ENCODE peak calls at places on chromosomes 4 and X, in nine cellular contexts. One of them, this sample, is unnamed.

GRCh38 chrX:118595501-118596042 is 100.0 kb downstream of the DOCK11 start:
- DNase-seq in RPMI8226: no peak
- DNase-seq in heart left ventricle: no peak
- DNase-seq in activated CD8-positive, alpha-beta T cell treated with anti-CD3 and anti-CD28 coated beads, Interleukin-2, amount 10 ng/mL, durations not matched to agents 7 days and 5 days: no peak
- DNase-seq in left cardiac atrium: no peak
- DNase-seq in NAMALWA: no peak
- DNase-seq in stimulated activated CD4-positive, alpha-beta T cell treated with anti-CD3 and anti-CD28 coated beads, Interleukin-15, amount 100 ng/mL, for 1 hour: no peak
- DNase-seq in A172: no peak
- DNase-seq in lower lobe of right lung: no peak
- DNase-seq in this sample: no peak

GRCh38 chrX:139094671-139095592 is 383.4 kb upstream of the FGF13 start:
- DNase-seq in RPMI8226: no peak
- DNase-seq in heart left ventricle: no peak
- DNase-seq in activated CD8-positive, alpha-beta T cell treated with anti-CD3 and anti-CD28 coated beads, Interleukin-2, amount 10 ng/mL, durations not matched to agents 7 days and 5 days: no peak
- DNase-seq in left cardiac atrium: no peak
- DNase-seq in NAMALWA: no peak
- DNase-seq in stimulated activated CD4-positive, alpha-beta T cell treated with anti-CD3 and anti-CD28 coated beads, Interleukin-15, amount 100 ng/mL, for 1 hour: no peak
- DNase-seq in A172: no peak
- DNase-seq in lower lobe of right lung: no peak
- DNase-seq in this sample: no peak

GRCh38 chrX:46912673-46913491 is 661 bp downstream of the JADE3 start:
- DNase-seq in RPMI8226: peak; percentile 65
- DNase-seq in heart left ventricle: peak; percentile 23
- DNase-seq in activated CD8-positive, alpha-beta T cell treated with anti-CD3 and anti-CD28 coated beads, Interleukin-2, amount 10 ng/mL, durations not matched to agents 7 days and 5 days: peak; percentile 28
- DNase-seq in left cardiac atrium: peak; percentile 46
- DNase-seq in NAMALWA: peak; percentile 73
- DNase-seq in stimulated activated CD4-positive, alpha-beta T cell treated with anti-CD3 and anti-CD28 coated beads, Interleukin-15, amount 100 ng/mL, for 1 hour: no peak
- DNase-seq in A172: no peak
- DNase-seq in lower lobe of right lung: peak; percentile 54
- DNase-seq in this sample: peak; percentile 53

GRCh38 chr4:48017108-48017527 is 546 bp downstream of the NIPAL1 start:
- DNase-seq in RPMI8226: no peak
- DNase-seq in heart left ventricle: peak; percentile 20
- DNase-seq in activated CD8-positive, alpha-beta T cell treated with anti-CD3 and anti-CD28 coated beads, Interleukin-2, amount 10 ng/mL, durations not matched to agents 7 days and 5 days: no peak
- DNase-seq in left cardiac atrium: peak; percentile 57
- DNase-seq in NAMALWA: no peak
- DNase-seq in stimulated activated CD4-positive, alpha-beta T cell treated with anti-CD3 and anti-CD28 coated beads, Interleukin-15, amount 100 ng/mL, for 1 hour: no peak
- DNase-seq in A172: peak; percentile 33
- DNase-seq in lower lobe of right lung: peak; percentile 52
- DNase-seq in this sample: peak; percentile 49

GRCh38 chr4:15891312-15891711 is 47.2 kb downstream of the FGFBP1 start:
- DNase-seq in RPMI8226: no peak
- DNase-seq in heart left ventricle: no peak
- DNase-seq in activated CD8-positive, alpha-beta T cell treated with anti-CD3 and anti-CD28 coated beads, Interleukin-2, amount 10 ng/mL, durations not matched to agents 7 days and 5 days: no peak
- DNase-seq in left cardiac atrium: no peak
- DNase-seq in NAMALWA: peak; percentile 21
- DNase-seq in stimulated activated CD4-positive, alpha-beta T cell treated with anti-CD3 and anti-CD28 coated beads, Interleukin-15, amount 100 ng/mL, for 1 hour: no peak
- DNase-seq in A172: no peak
- DNase-seq in lower lobe of right lung: no peak
- DNase-seq in this sample: no peak

GRCh38 chrX:148755111-148755510 is 254.7 kb downstream of the AFF2 start:
- DNase-seq in RPMI8226: no peak
- DNase-seq in heart left ventricle: no peak
- DNase-seq in activated CD8-positive, alpha-beta T cell treated with anti-CD3 and anti-CD28 coated beads, Interleukin-2, amount 10 ng/mL, durations not matched to agents 7 days and 5 days: no peak
- DNase-seq in left cardiac atrium: no peak
- DNase-seq in NAMALWA: no peak
- DNase-seq in stimulated activated CD4-positive, alpha-beta T cell treated with anti-CD3 and anti-CD28 coated beads, Interleukin-15, amount 100 ng/mL, for 1 hour: no peak
- DNase-seq in A172: no peak
- DNase-seq in lower lobe of right lung: no peak
- DNase-seq in this sample: no peak

GRCh38 chr4:145047151-145047550 is 50.8 kb downstream of the ANAPC10 start:
- DNase-seq in RPMI8226: no peak
- DNase-seq in heart left ventricle: no peak
- DNase-seq in activated CD8-positive, alpha-beta T cell treated with anti-CD3 and anti-CD28 coated beads, Interleukin-2, amount 10 ng/mL, durations not matched to agents 7 days and 5 days: no peak
- DNase-seq in left cardiac atrium: no peak
- DNase-seq in NAMALWA: no peak
- DNase-seq in stimulated activated CD4-positive, alpha-beta T cell treated with anti-CD3 and anti-CD28 coated beads, Interleukin-15, amount 100 ng/mL, for 1 hour: no peak
- DNase-seq in A172: no peak
- DNase-seq in lower lobe of right lung: no peak
- DNase-seq in this sample: no peak

GRCh38 chr4:68267433-68267944 is 22.0 kb upstream of the TMPRSS11B start:
- DNase-seq in RPMI8226: no peak
- DNase-seq in heart left ventricle: no peak
- DNase-seq in activated CD8-positive, alpha-beta T cell treated with anti-CD3 and anti-CD28 coated beads, Interleukin-2, amount 10 ng/mL, durations not matched to agents 7 days and 5 days: no peak
- DNase-seq in left cardiac atrium: no peak
- DNase-seq in NAMALWA: no peak
- DNase-seq in stimulated activated CD4-positive, alpha-beta T cell treated with anti-CD3 and anti-CD28 coated beads, Interleukin-15, amount 100 ng/mL, for 1 hour: no peak
- DNase-seq in A172: peak; percentile 55
- DNase-seq in lower lobe of right lung: no peak
- DNase-seq in this sample: no peak

GRCh38 chr4:76156635-76157034 is 8.4 kb upstream of the NUP54 start:
- DNase-seq in RPMI8226: no peak
- DNase-seq in heart left ventricle: no peak
- DNase-seq in activated CD8-positive, alpha-beta T cell treated with anti-CD3 and anti-CD28 coated beads, Interleukin-2, amount 10 ng/mL, durations not matched to agents 7 days and 5 days: no peak
- DNase-seq in left cardiac atrium: no peak
- DNase-seq in NAMALWA: no peak
- DNase-seq in stimulated activated CD4-positive, alpha-beta T cell treated with anti-CD3 and anti-CD28 coated beads, Interleukin-15, amount 100 ng/mL, for 1 hour: no peak
- DNase-seq in A172: no peak
- DNase-seq in lower lobe of right lung: no peak
- DNase-seq in this sample: no peak

GRCh38 chr4:113169368-113169767 is 119.9 kb downstream of the ANK2 start:
- DNase-seq in RPMI8226: no peak
- DNase-seq in heart left ventricle: no peak
- DNase-seq in activated CD8-positive, alpha-beta T cell treated with anti-CD3 and anti-CD28 coated beads, Interleukin-2, amount 10 ng/mL, durations not matched to agents 7 days and 5 days: no peak
- DNase-seq in left cardiac atrium: no peak
- DNase-seq in NAMALWA: no peak
- DNase-seq in stimulated activated CD4-positive, alpha-beta T cell treated with anti-CD3 and anti-CD28 coated beads, Interleukin-15, amount 100 ng/mL, for 1 hour: no peak
- DNase-seq in A172: peak; percentile 22
- DNase-seq in lower lobe of right lung: no peak
- DNase-seq in this sample: no peak

GRCh38 chrX:30065226-30065625 is 150.1 kb upstream of the MAGEB2 start:
- DNase-seq in RPMI8226: no peak
- DNase-seq in heart left ventricle: no peak
- DNase-seq in activated CD8-positive, alpha-beta T cell treated with anti-CD3 and anti-CD28 coated beads, Interleukin-2, amount 10 ng/mL, durations not matched to agents 7 days and 5 days: no peak
- DNase-seq in left cardiac atrium: no peak
- DNase-seq in NAMALWA: no peak
- DNase-seq in stimulated activated CD4-positive, alpha-beta T cell treated with anti-CD3 and anti-CD28 coated beads, Interleukin-15, amount 100 ng/mL, for 1 hour: no peak
- DNase-seq in A172: peak; percentile 86
- DNase-seq in lower lobe of right lung: no peak
- DNase-seq in this sample: no peak

This sample was measured in right lobe of liver.